ENCODE peak calls at places on chromosomes 1 and 21, in six cellular contexts. One of them, this sample, is unnamed.

GRCh38 chr1:19220080-19220846 is 10.2 kb upstream of the UBR4 start:
- DNase-seq in astrocyte of the cerebellum: no peak
- DNase-seq in nephron progenitor cell: no peak
- DNase-seq in uterus: no peak
- DNase-seq in esophagus squamous epithelium: no peak
- DNase-seq in fibroblast of pulmonary artery: no peak
- DNase-seq in this sample: no peak

GRCh38 chr1:2984399-2985061 is 36.7 kb upstream of the ACTRT2 start:
- DNase-seq in astrocyte of the cerebellum: no peak
- DNase-seq in nephron progenitor cell: no peak
- DNase-seq in uterus: no peak
- DNase-seq in esophagus squamous epithelium: no peak
- DNase-seq in fibroblast of pulmonary artery: no peak
- DNase-seq in this sample: no peak

GRCh38 chr1:37817481-37817880 is 9.5 kb upstream of the YRDC start:
- DNase-seq in astrocyte of the cerebellum: no peak
- DNase-seq in nephron progenitor cell: no peak
- DNase-seq in uterus: no peak
- DNase-seq in esophagus squamous epithelium: no peak
- DNase-seq in fibroblast of pulmonary artery: peak; percentile 26
- DNase-seq in this sample: no peak

GRCh38 chr1:41274827-41275519 is 32.9 kb upstream of the SCMH1 start:
- DNase-seq in astrocyte of the cerebellum: no peak
- DNase-seq in nephron progenitor cell: no peak
- DNase-seq in uterus: no peak
- DNase-seq in esophagus squamous epithelium: no peak
- DNase-seq in fibroblast of pulmonary artery: no peak
- DNase-seq in this sample: no peak

GRCh38 chr21:21232320-21232719 is 234.1 kb downstream of the NCAM2 start:
- DNase-seq in astrocyte of the cerebellum: peak; percentile 53
- DNase-seq in nephron progenitor cell: peak; percentile 4
- DNase-seq in uterus: no peak
- DNase-seq in esophagus squamous epithelium: no peak
- DNase-seq in fibroblast of pulmonary artery: peak; percentile 84
- DNase-seq in this sample: no peak

GRCh38 chr1:165639821-165640623 is 9.0 kb downstream of the MGST3 start:
- DNase-seq in astrocyte of the cerebellum: no peak
- DNase-seq in nephron progenitor cell: no peak
- DNase-seq in uterus: no peak
- DNase-seq in esophagus squamous epithelium: no peak
- DNase-seq in fibroblast of pulmonary artery: peak; percentile 14
- DNase-seq in this sample: no peak

GRCh38 chr1:15934211-15935055 is 41.5 kb downstream of the ZBTB17 start:
- DNase-seq in astrocyte of the cerebellum: no peak
- DNase-seq in nephron progenitor cell: no peak
- DNase-seq in uterus: no peak
- DNase-seq in esophagus squamous epithelium: no peak
- DNase-seq in fibroblast of pulmonary artery: no peak
- DNase-seq in this sample: no peak

GRCh38 chr1:86429830-86430229 is 5.9 kb downstream of the CLCA2 start:
- DNase-seq in astrocyte of the cerebellum: peak; percentile 87
- DNase-seq in nephron progenitor cell: no peak
- DNase-seq in uterus: peak; percentile 31
- DNase-seq in esophagus squamous epithelium: no peak
- DNase-seq in fibroblast of pulmonary artery: peak; percentile 98
- DNase-seq in this sample: no peak

GRCh38 chr1:221908573-221908972 is 166.7 kb upstream of the DUSP10 start:
- DNase-seq in astrocyte of the cerebellum: no peak
- DNase-seq in nephron progenitor cell: no peak
- DNase-seq in uterus: no peak
- DNase-seq in esophagus squamous epithelium: no peak
- DNase-seq in fibroblast of pulmonary artery: no peak
- DNase-seq in this sample: no peak

GRCh38 chr1:54547601-54548388 is at the start of gene ACOT11:
- DNase-seq in astrocyte of the cerebellum: no peak
- DNase-seq in nephron progenitor cell: peak; percentile 46
- DNase-seq in uterus: peak; percentile 86
- DNase-seq in esophagus squamous epithelium: no peak
- DNase-seq in fibroblast of pulmonary artery: peak; percentile 80
- DNase-seq in this sample: peak; percentile 47
- TF ChIP-seq CTCF in astrocyte of the cerebellum: peak; percentile 55
- TF ChIP-seq CTCF in nephron progenitor cell: no peak
- TF ChIP-seq CTCF in uterus: peak; percentile 53
- TF ChIP-seq CTCF in esophagus squamous epithelium: peak; percentile 33
- TF ChIP-seq CTCF in fibroblast of pulmonary artery: peak; percentile 44
- TF ChIP-seq CTCF in this sample: no peak

DNA sequence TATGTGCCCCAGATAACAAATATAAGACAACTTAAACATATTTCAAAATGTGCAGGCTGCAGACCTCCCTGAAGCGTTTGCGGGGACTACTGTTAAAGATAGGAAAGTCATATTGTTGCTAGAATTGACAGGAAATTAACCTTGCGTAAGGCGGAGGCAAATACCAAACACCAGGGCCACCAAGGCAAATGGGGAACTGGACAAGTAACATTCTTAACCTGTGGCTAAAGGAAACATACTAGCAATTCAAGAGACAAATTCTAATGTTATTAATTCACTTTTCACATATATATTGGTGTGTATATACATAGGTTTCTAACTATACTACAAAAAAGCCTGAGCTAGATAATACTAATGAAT is 6.8 kb downstream of the HAPLN2 start:
- DNase-seq in astrocyte of the cerebellum: no peak
- DNase-seq in nephron progenitor cell: no peak
- DNase-seq in uterus: no peak
- DNase-seq in esophagus squamous epithelium: no peak
- DNase-seq in fibroblast of pulmonary artery: no peak
- DNase-seq in this sample: no peak
- TF ChIP-seq CTCF in astrocyte of the cerebellum: no peak
- TF ChIP-seq CTCF in nephron progenitor cell: peak; percentile 48
- TF ChIP-seq CTCF in uterus: no peak
- TF ChIP-seq CTCF in esophagus squamous epithelium: no peak
- TF ChIP-seq CTCF in fibroblast of pulmonary artery: no peak
- TF ChIP-seq CTCF in this sample: peak; percentile 4

DNA sequence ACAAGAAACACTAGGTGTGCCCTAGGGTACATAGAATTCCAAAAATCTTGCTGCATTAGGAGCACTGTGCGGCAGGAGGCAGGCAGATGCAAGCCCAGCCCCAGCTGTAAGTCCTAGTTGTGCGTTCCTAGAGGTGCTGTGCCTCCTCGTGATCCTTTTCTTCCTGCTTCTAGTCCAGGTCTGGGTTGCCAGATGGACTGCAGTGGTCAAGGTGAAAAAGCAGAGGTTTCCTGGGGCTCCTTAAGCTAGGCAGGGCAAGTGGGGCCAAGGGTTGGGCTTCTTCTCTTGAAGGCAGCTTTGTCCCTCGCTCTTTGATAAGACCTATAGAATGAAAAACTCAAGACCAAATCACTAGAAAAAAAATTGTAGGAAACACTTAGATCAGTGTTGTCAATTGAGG is 21.6 kb upstream of the SLC45A3 start:
- DNase-seq in astrocyte of the cerebellum: no peak
- DNase-seq in nephron progenitor cell: no peak
- DNase-seq in uterus: no peak
- DNase-seq in esophagus squamous epithelium: no peak
- DNase-seq in fibroblast of pulmonary artery: no peak
- DNase-seq in this sample: no peak
- TF ChIP-seq CTCF in astrocyte of the cerebellum: no peak
- TF ChIP-seq CTCF in nephron progenitor cell: no peak
- TF ChIP-seq CTCF in uterus: no peak
- TF ChIP-seq CTCF in esophagus squamous epithelium: no peak
- TF ChIP-seq CTCF in fibroblast of pulmonary artery: no peak
- TF ChIP-seq CTCF in this sample: no peak

DNA sequence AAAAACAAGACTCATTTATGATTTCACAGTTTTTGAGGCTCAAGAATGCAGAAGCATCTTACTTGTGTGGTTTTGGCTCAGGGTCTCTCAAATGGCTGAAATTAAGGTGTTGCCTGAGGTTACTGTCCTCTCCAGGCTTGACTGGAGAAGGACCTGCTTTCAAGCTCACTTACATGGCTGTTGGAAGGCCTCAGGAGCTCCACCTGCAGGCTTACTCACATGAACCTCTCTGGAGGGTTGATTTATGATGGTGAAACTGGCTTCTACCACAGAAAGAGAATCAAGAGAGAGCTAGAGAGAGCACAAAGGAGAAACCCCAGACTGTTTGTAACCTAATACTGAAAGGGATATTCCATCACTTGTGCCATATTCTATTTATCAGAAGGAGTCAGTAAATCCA is 6.2 kb upstream of the KCNK2 start:
- DNase-seq in astrocyte of the cerebellum: peak; percentile 38
- DNase-seq in nephron progenitor cell: peak; percentile 10
- DNase-seq in uterus: no peak
- DNase-seq in esophagus squamous epithelium: no peak
- DNase-seq in fibroblast of pulmonary artery: peak; percentile 70
- DNase-seq in this sample: no peak
- TF ChIP-seq CTCF in astrocyte of the cerebellum: peak; percentile 58
- TF ChIP-seq CTCF in nephron progenitor cell: no peak
- TF ChIP-seq CTCF in uterus: no peak
- TF ChIP-seq CTCF in esophagus squamous epithelium: no peak
- TF ChIP-seq CTCF in fibroblast of pulmonary artery: peak; percentile 63
- TF ChIP-seq CTCF in this sample: no peak